ENCODE peak calls at places on chromosomes 3 and 15, in four cellular contexts. One of them, this sample, is unnamed.
A peak's percentile ranks its signal among the peaks of the same experiment; 100 is the strongest.

GRCh38 chr3:19476298-19476697 is 328.0 kb downstream of the KCNH8 start:
- DNase-seq in GM12878: no peak
- DNase-seq in K562: no peak
- DNase-seq in HepG2: no peak
- DNase-seq in this sample: no peak

GRCh38 chr3:17336291-17336690 is 406.1 kb downstream of the TBC1D5 start:
- DNase-seq in GM12878: no peak
- DNase-seq in K562: no peak
- DNase-seq in HepG2: no peak
- DNase-seq in this sample: no peak

GRCh38 chr3:33211444-33211843 is 7.2 kb downstream of the SUSD5 start:
- DNase-seq in GM12878: no peak
- DNase-seq in K562: no peak
- DNase-seq in HepG2: no peak
- DNase-seq in this sample: no peak

GRCh38 chr3:49158108-49158709 is 7.9 kb downstream of the CCDC71 start:
- DNase-seq in GM12878: peak; percentile 13
- DNase-seq in K562: no peak
- DNase-seq in HepG2: peak; percentile 74
- DNase-seq in this sample: no peak

GRCh38 chr15:101194246-101195138 is 57.4 kb downstream of the CHSY1 start:
- DNase-seq in GM12878: no peak
- DNase-seq in K562: no peak
- DNase-seq in HepG2: no peak
- DNase-seq in this sample: no peak

GRCh38 chr3:94811836-94812235 is 749.0 kb downstream of the NSUN3 start:
- DNase-seq in GM12878: no peak
- DNase-seq in K562: no peak
- DNase-seq in HepG2: no peak
- DNase-seq in this sample: no peak

GRCh38 chr15:51936119-51936478 is 35.5 kb downstream of the LEO1 start:
- DNase-seq in GM12878: no peak
- DNase-seq in K562: no peak
- DNase-seq in HepG2: no peak
- DNase-seq in this sample: no peak

GRCh38 chr3:46456118-46456517 is 8.6 kb downstream of the LTF start:
- DNase-seq in GM12878: no peak
- DNase-seq in K562: no peak
- DNase-seq in HepG2: no peak
- DNase-seq in this sample: no peak

GRCh38 chr3:142040941-142041575 is 108.3 kb downstream of the TFDP2 start:
- DNase-seq in GM12878: no peak
- DNase-seq in K562: no peak
- DNase-seq in HepG2: no peak
- DNase-seq in this sample: no peak

GRCh38 chr15:79185199-79185598 is 94.6 kb upstream of the RASGRF1 start:
- DNase-seq in GM12878: no peak
- DNase-seq in K562: peak; percentile 46
- DNase-seq in HepG2: no peak
- DNase-seq in this sample: peak; percentile 63

GRCh38 chr3:126936110-126936509 is 46.8 kb upstream of the PLXNA1 start:
- DNase-seq in GM12878: no peak
- DNase-seq in K562: no peak
- DNase-seq in HepG2: no peak
- DNase-seq in this sample: no peak

GRCh38 chr3:33358172-33358781 is 81.0 kb downstream of the FBXL2 start:
- DNase-seq in GM12878: no peak
- DNase-seq in K562: no peak
- DNase-seq in HepG2: no peak
- DNase-seq in this sample: no peak

GRCh38 chr3:196159952-196160804 is 51.0 kb downstream of the ZDHHC19 start:
- DNase-seq in GM12878: peak; percentile 72
- DNase-seq in K562: peak; percentile 62
- DNase-seq in HepG2: no peak
- DNase-seq in this sample: no peak

GRCh38 chr3:46845860-46846623 is 17.2 kb downstream of the MYL3 start:
- DNase-seq in GM12878: no peak
- DNase-seq in K562: peak; percentile 92
- DNase-seq in HepG2: no peak
- DNase-seq in this sample: peak; percentile 84

GRCh38 chr3:45100998-45101407 is 45.2 kb downstream of the CDCP1 start:
- DNase-seq in GM12878: no peak
- DNase-seq in K562: no peak
- DNase-seq in HepG2: no peak
- DNase-seq in this sample: no peak

GRCh38 chr3:197399486-197399885 is 101.1 kb upstream of the DLG1 start:
- DNase-seq in GM12878: no peak
- DNase-seq in K562: no peak
- DNase-seq in HepG2: no peak
- DNase-seq in this sample: no peak

GRCh38 chr15:71189723-71190122 is 74.5 kb downstream of the THSD4 start:
- DNase-seq in GM12878: no peak
- DNase-seq in K562: no peak
- DNase-seq in HepG2: no peak
- DNase-seq in this sample: no peak

GRCh38 chr15:40845511-40846284 is 1.9 kb downstream of the SPINT1 start:
- DNase-seq in GM12878: no peak
- DNase-seq in K562: peak; percentile 19
- DNase-seq in HepG2: peak; percentile 86
- DNase-seq in this sample: no peak

GRCh38 chr15:52060511-52060910 is 41.5 kb downstream of the MAPK6 start:
- DNase-seq in GM12878: no peak
- DNase-seq in K562: no peak
- DNase-seq in HepG2: no peak
- DNase-seq in this sample: no peak

GRCh38 chr3:80733522-80734176 is 965.9 kb upstream of the ROBO1 start:
- DNase-seq in GM12878: no peak
- DNase-seq in K562: peak; percentile 5
- DNase-seq in HepG2: peak; percentile 95
- DNase-seq in this sample: peak; percentile 7

GRCh38 chr3:23479026-23479425 is 275.9 kb downstream of the UBE2E2 start:
- DNase-seq in GM12878: no peak
- DNase-seq in K562: no peak
- DNase-seq in HepG2: no peak
- DNase-seq in this sample: no peak

GRCh38 chr15:80309769-80310384 is 57.9 kb upstream of the CTXND1 start:
- DNase-seq in GM12878: no peak
- DNase-seq in K562: peak; percentile 37
- DNase-seq in HepG2: peak; percentile 24
- DNase-seq in this sample: peak; percentile 61

GRCh38 chr15:67444100-67444499 is 76.8 kb upstream of the C15orf61 start:
- DNase-seq in GM12878: no peak
- DNase-seq in K562: no peak
- DNase-seq in HepG2: no peak
- DNase-seq in this sample: no peak

GRCh38 chr3:194828926-194829325 is 143.2 kb downstream of the FAM43A start:
- DNase-seq in GM12878: no peak
- DNase-seq in K562: no peak
- DNase-seq in HepG2: no peak
- DNase-seq in this sample: no peak

GRCh38 chr15:45573961-45574629 is 13.1 kb upstream of the BLOC1S6 start:
- DNase-seq in GM12878: no peak
- DNase-seq in K562: peak; percentile 19
- DNase-seq in HepG2: peak; percentile 61
- DNase-seq in this sample: no peak

DNA sequence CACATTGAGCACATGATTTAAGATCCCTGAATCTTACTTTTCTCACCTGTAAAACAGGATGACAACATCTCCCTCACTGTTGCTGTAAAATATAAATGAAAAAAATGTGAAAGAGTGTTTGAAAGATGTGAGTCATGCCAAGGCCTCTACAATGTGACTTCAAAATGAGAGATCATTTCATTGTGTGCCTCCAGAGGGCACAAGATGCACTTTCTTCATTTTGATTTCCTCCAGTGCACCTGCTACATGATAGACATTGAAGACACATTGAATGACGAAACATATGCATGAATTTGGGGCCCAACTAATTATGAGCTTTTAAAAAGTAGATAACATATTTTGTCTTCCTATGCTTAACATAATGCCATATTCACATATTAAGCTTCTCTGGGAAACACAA is 170.3 kb downstream of the MOBP start:
- DNase-seq in GM12878: no peak
- DNase-seq in K562: peak; percentile 47
- DNase-seq in HepG2: peak; percentile 5
- DNase-seq in this sample: no peak
- TF ChIP-seq TARDBP in GM12878: no peak
- TF ChIP-seq TARDBP in K562: no peak
- TF ChIP-seq TARDBP in HepG2: no peak
- TF ChIP-seq TARDBP in this sample: no peak

DNA sequence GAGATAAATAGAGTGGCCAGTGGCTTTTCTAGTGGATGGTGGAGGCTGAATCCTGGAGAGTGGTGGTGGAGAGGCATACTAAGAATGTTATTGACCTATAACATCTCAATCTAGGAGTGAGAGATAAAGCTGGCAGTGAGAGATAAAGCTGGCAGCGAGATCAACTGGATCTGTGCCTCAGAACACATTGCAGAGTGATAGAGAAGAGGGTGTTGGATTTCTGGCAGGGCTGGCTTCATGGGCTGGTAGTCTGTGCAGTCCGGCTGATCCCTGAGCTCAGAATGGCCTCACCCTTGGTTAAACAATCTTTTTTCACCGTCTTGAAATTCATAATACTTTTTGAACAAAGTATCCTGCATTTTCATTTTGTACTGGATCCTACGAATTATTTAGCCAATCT is 221.2 kb downstream of the NLGN1 start:
- DNase-seq in GM12878: no peak
- DNase-seq in K562: no peak
- DNase-seq in HepG2: no peak
- DNase-seq in this sample: no peak
- TF ChIP-seq TARDBP in GM12878: no peak
- TF ChIP-seq TARDBP in K562: no peak
- TF ChIP-seq TARDBP in HepG2: no peak
- TF ChIP-seq TARDBP in this sample: no peak

DNA sequence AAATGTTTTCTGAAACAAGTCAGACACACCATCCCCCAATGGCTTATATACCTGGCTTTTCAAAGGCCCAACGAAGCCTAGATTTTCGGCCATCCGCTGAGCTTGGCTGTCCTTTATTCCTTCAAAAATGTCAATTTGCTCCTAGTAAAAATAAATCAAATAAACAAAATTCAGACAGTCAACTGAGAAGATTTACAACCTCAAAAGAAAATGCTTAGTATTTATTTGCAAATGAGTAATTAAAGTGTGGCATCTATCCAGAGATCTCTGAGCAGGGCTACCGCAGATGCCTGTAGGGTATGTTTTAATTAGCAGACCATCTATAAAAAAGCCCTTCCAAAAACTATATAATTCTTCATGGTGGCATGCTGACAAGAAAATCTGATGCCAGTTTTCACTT is 136.2 kb downstream of the SUCLG2 start:
- DNase-seq in GM12878: no peak
- DNase-seq in K562: no peak
- DNase-seq in HepG2: no peak
- DNase-seq in this sample: no peak
- TF ChIP-seq TARDBP in GM12878: no peak
- TF ChIP-seq TARDBP in K562: no peak
- TF ChIP-seq TARDBP in HepG2: no peak
- TF ChIP-seq TARDBP in this sample: no peak

GRCh38 chr3:64574194-64574593 is 113.6 kb downstream of the ADAMTS9 start:
- DNase-seq in GM12878: no peak
- DNase-seq in K562: no peak
- DNase-seq in HepG2: no peak
- DNase-seq in this sample: no peak

GRCh38 chr3:64571982-64572381 is 115.8 kb downstream of the ADAMTS9 start:
- DNase-seq in GM12878: no peak
- DNase-seq in K562: no peak
- DNase-seq in HepG2: no peak
- DNase-seq in this sample: no peak

GRCh38 chr3:64578384-64578783 is 109.4 kb downstream of the ADAMTS9 start:
- DNase-seq in GM12878: no peak
- DNase-seq in K562: no peak
- DNase-seq in HepG2: no peak
- DNase-seq in this sample: no peak

GRCh38 chr3:64578797-64579196 is 109.0 kb downstream of the ADAMTS9 start:
- DNase-seq in GM12878: no peak
- DNase-seq in K562: no peak
- DNase-seq in HepG2: no peak
- DNase-seq in this sample: no peak

DNA sequence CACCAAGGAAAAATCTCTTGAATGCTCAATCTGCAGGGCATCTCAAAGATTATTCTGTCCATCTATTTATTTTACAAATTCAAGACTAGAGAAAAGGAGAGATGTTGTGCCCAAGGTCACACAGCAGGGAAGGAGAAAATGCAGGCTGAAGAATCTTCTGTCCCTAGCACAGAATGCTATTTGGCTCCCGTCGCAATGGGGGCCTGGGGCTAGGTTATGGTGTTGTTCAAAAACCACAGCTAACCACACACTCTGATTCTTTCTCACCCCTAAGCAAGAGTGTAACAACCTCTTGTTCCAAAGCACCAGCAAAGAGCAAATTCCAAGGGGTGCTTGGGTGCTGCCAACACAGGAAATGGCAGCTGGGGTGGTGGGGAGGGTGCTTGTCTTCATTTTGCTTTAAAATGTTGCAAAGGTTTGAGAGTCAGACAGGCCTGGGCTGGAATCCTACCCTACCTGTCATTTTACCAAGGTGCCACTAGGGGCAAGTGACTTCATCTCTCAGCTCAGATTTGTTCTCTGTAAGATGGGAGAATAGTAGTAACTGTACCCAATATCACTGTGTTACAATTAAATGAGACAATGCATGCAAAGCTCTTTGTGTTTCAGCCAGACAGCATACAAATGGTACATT is 112.5 kb downstream of the ADAMTS9 start:
- DNase-seq in GM12878: no peak
- DNase-seq in K562: peak; percentile 14
- DNase-seq in HepG2: peak; percentile 7
- DNase-seq in this sample: peak; percentile 49
- TF ChIP-seq TARDBP in GM12878: no peak
- TF ChIP-seq TARDBP in K562: no peak
- TF ChIP-seq TARDBP in HepG2: no peak
- TF ChIP-seq TARDBP in this sample: no peak

DNA sequence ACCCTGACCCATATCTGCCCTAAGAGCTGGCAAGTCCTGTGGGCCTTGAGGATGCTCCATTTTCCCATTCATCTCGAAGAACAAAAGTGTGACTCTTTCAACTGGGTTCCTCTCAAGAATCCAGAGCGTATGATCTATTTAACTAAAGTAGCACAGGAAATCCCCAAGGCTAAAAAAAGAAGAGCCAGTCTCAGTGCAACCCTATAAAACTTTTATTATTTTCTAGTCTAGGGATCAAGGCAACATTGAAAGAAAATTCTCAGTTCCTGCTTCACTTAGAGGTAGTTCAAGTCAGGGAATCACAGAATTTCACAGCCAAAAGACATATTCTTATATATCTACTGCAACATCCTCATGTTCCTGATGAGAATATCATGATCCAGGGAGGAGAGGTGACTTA is 51.6 kb upstream of the GRM7 start:
- DNase-seq in GM12878: no peak
- DNase-seq in K562: no peak
- DNase-seq in HepG2: no peak
- DNase-seq in this sample: no peak
- TF ChIP-seq TARDBP in GM12878: no peak
- TF ChIP-seq TARDBP in K562: no peak
- TF ChIP-seq TARDBP in HepG2: no peak
- TF ChIP-seq TARDBP in this sample: no peak

This sample was measured in HEK293T.